ENCODE peak calls at places on chromosomes 7 and 10, in ten cellular contexts. R is lower lobe of right lung; L is sciatic nerve; Y is GM04504; K is SK-N-SH; J is GM23248; G is naive thymus-derived CD8-positive, alpha-beta T cell; O is psoas muscle; U is left colon; H is NCI-H1105. Q is an unnamed sample.

GRCh38 chr10:99881371-99881770 is 98.9 kb downstream of the ABCC2 start:
- DNase-seq in R (no peak), L (no peak), Y (no peak), K (no peak), J (no peak), G (no peak), O (no peak), U (no peak), H (no peak), Q (no peak)

GRCh38 chr10:110916554-110917346 is 2.2 kb downstream of the BBIP1 start:
- DNase-seq in R (no peak), L (no peak), Y (peak; percentile 92), K (no peak), J (peak; percentile 90), G (no peak), O (no peak), U (no peak), H (no peak), Q (no peak)

GRCh38 chr10:62116896-62117295 is 151.7 kb downstream of the RTKN2 start:
- DNase-seq in R (no peak), L (no peak), Y (no peak), K (no peak), J (no peak), G (no peak), O (no peak), U (no peak), H (peak; percentile 8), Q (no peak)

GRCh38 chr7:87220734-87221215 is 1.2 kb upstream of the TMEM243 start:
- DNase-seq in R (no peak), L (no peak), Y (no peak), K (peak; percentile 42), J (peak; percentile 72), G (no peak), O (no peak), U (no peak), H (peak; percentile 31), Q (no peak)

GRCh38 chr10:88851706-88852105 is at the start of gene ANKRD22:
- DNase-seq in R (peak; percentile 51), L (no peak), Y (no peak), K (no peak), J (peak; percentile 53), G (no peak), O (no peak), U (peak; percentile 89), H (no peak), Q (no peak)

GRCh38 chr10:44437837-44438752 is 53.2 kb upstream of the CXCL12 start:
- DNase-seq in R (no peak), L (peak; percentile 58), Y (no peak), K (no peak), J (no peak), G (no peak), O (no peak), U (no peak), H (no peak), Q (no peak)

GRCh38 chr10:91298224-91298862 is 77.9 kb downstream of the PCGF5 start:
- DNase-seq in R (peak; percentile 76), L (peak; percentile 87), Y (peak; percentile 47), K (peak; percentile 82), J (peak; percentile 85), G (peak; percentile 71), O (peak; percentile 72), U (peak; percentile 42), H (peak; percentile 12), Q (no peak)

GRCh38 chr7:105816270-105816843 is 60.0 kb downstream of the ATXN7L1 start:
- DNase-seq in R (no peak), L (no peak), Y (no peak), K (no peak), J (peak; percentile 41), G (no peak), O (no peak), U (no peak), H (no peak), Q (no peak)

GRCh38 chr7:117808273-117808868 is 64.9 kb downstream of the CTTNBP2 start:
- DNase-seq in R (no peak), L (no peak), Y (no peak), K (no peak), J (no peak), G (no peak), O (peak; percentile 26), U (no peak), H (peak; percentile 90), Q (peak; percentile 45)

GRCh38 chr7:154409703-154410311 is 357.6 kb downstream of the DPP6 start:
- DNase-seq in R (no peak), L (no peak), Y (no peak), K (no peak), J (peak; percentile 23), G (no peak), O (no peak), U (no peak), H (no peak), Q (no peak)

GRCh38 chr7:144830811-144831210 is 5.0 kb downstream of the TPK1 start:
- DNase-seq in R (no peak), L (no peak), Y (no peak), K (no peak), J (peak; percentile 44), G (no peak), O (no peak), U (no peak), H (no peak), Q (no peak)

GRCh38 chr7:105413887-105414437 is 25.2 kb upstream of the SRPK2 start:
- DNase-seq in R (no peak), L (no peak), Y (no peak), K (peak; percentile 21), J (peak; percentile 2), G (no peak), O (no peak), U (no peak), H (no peak), Q (no peak)

GRCh38 chr7:26397786-26398435 is 106.2 kb downstream of the SNX10 start:
- DNase-seq in R (no peak), L (peak; percentile 74), Y (peak; percentile 0), K (peak; percentile 89), J (peak; percentile 54), G (no peak), O (peak; percentile 44), U (peak; percentile 33), H (no peak), Q (no peak)

GRCh38 chr7:140611641-140612040 is 29.0 kb downstream of the DENND2A start:
- DNase-seq in R (no peak), L (no peak), Y (no peak), K (no peak), J (no peak), G (no peak), O (no peak), U (no peak), H (no peak), Q (no peak)

GRCh38 chr10:6108631-6109443 is 20.0 kb downstream of the RBM17 start:
- DNase-seq in R (no peak), L (no peak), Y (no peak), K (peak; percentile 64), J (peak; percentile 64), G (no peak), O (no peak), U (no peak), H (no peak), Q (no peak)

GRCh38 chr10:89666138-89666537 is 21.1 kb upstream of the PANK1 start:
- DNase-seq in R (no peak), L (no peak), Y (no peak), K (no peak), J (no peak), G (no peak), O (no peak), U (no peak), H (no peak), Q (no peak)

GRCh38 chr10:51657481-51657880 is 41.9 kb downstream of the CSTF2T start:
- DNase-seq in R (no peak), L (no peak), Y (no peak), K (no peak), J (no peak), G (no peak), O (no peak), U (no peak), H (no peak), Q (no peak)

GRCh38 chr10:3948843-3949242 is 163.8 kb upstream of the KLF6 start:
- DNase-seq in R (no peak), L (no peak), Y (no peak), K (peak; percentile 40), J (no peak), G (peak; percentile 62), O (peak; percentile 21), U (peak; percentile 45), H (no peak), Q (no peak)

GRCh38 chr7:116461500-116461899 is 38.0 kb upstream of the CAV2 start:
- DNase-seq in R (no peak), L (no peak), Y (no peak), K (no peak), J (no peak), G (no peak), O (no peak), U (no peak), H (no peak), Q (no peak)

GRCh38 chr10:47349941-47350371 is 1.8 kb downstream of the RBP3 start:
- DNase-seq in R (no peak), L (peak; percentile 47), Y (no peak), K (no peak), J (no peak), G (no peak), O (no peak), U (no peak), H (no peak), Q (no peak)

GRCh38 chr7:28813238-28813962 is 144.7 kb downstream of the TRIL start:
- DNase-seq in R (no peak), L (no peak), Y (no peak), K (no peak), J (no peak), G (no peak), O (no peak), U (no peak), H (peak; percentile 79), Q (no peak)

GRCh38 chr10:72889391-72889831 is 4.1 kb upstream of the OIT3 start:
- DNase-seq in R (no peak), L (no peak), Y (no peak), K (no peak), J (peak; percentile 25), G (no peak), O (no peak), U (no peak), H (peak; percentile 90), Q (peak; percentile 4)

GRCh38 chr10:34180749-34181148 is 634.3 kb downstream of the PARD3 start:
- DNase-seq in R (no peak), L (no peak), Y (no peak), K (no peak), J (no peak), G (no peak), O (no peak), U (no peak), H (no peak), Q (no peak)

GRCh38 chr10:132446661-132447445 is 49.9 kb downstream of the PWWP2B start:
- DNase-seq in R (peak; percentile 88), L (no peak), Y (no peak), K (peak; percentile 66), J (peak; percentile 57), G (peak; percentile 59), O (no peak), U (peak; percentile 93), H (no peak), Q (no peak)

GRCh38 chr7:43876266-43876665 is 6.9 kb upstream of the MRPS24 start:
- DNase-seq in R (no peak), L (no peak), Y (no peak), K (no peak), J (no peak), G (no peak), O (no peak), U (no peak), H (no peak), Q (no peak)